ENCODE peak calls at places on chromosomes 1 and 21, in six cellular contexts. E is IMR-90, H is H9, Y is neuronal stem cell, N is trophoblast cell, J is H1. P is an unnamed sample.

GRCh38 chr1:115469703-115470476 is 131.8 kb upstream of the NGF start:
- DNase-seq in H (peak), J (peak), E (peak), Y (peak), N (peak), P (peak)

GRCh38 chr21:15222711-15223110 is 157.9 kb upstream of the NRIP1 start:
- DNase-seq in E (no peak), H (no peak), Y (no peak), N (no peak), J (no peak), P (peak)

GRCh38 chr21:34320006-34320405 is 43.8 kb upstream of the KCNE2 start:
- DNase-seq in E (no peak), N (peak), H (no peak), J (no peak), Y (no peak), P (no peak)

GRCh38 chr1:229271448-229272120 is 673 bp downstream of the RAB4A start:
- DNase-seq in J (no peak), E (peak), Y (peak), H (no peak), N (peak), P (peak)

GRCh38 chr1:117606608-117607261 is 887 bp downstream of the TENT5C start:
- DNase-seq in E (peak), J (peak), N (peak), Y (peak), H (peak), P (peak)

GRCh38 chr1:11039351-11040104 is 7.5 kb downstream of the MASP2 start:
- DNase-seq in Y (no peak), E (no peak), J (no peak), N (no peak), H (no peak), P (no peak)

GRCh38 chr21:25369524-25370300 is 237.6 kb downstream of the MRPL39 start:
- DNase-seq in H (no peak), N (no peak), J (no peak), E (peak), Y (no peak), P (no peak)

GRCh38 chr1:154861607-154862094 is 8.4 kb downstream of the KCNN3 start:
- DNase-seq in N (no peak), E (peak), J (no peak), H (no peak), Y (no peak), P (peak)

GRCh38 chr1:228265167-228265566 is 57.3 kb downstream of the OBSCN start:
- DNase-seq in J (no peak), E (peak), Y (no peak), N (no peak), H (no peak), P (no peak)

GRCh38 chr1:113488576-113489177 is 98.4 kb downstream of the MAGI3 start:
- DNase-seq in Y (no peak), J (peak), N (no peak), E (no peak), H (peak), P (no peak)

GRCh38 chr1:45521413-45522323 is at the start of gene PRDX1:
- DNase-seq in E (peak), N (peak), Y (peak), H (peak), J (peak), P (peak)

GRCh38 chr21:17775431-17776126 is 43.6 kb downstream of the C21orf91 start:
- DNase-seq in H (no peak), E (no peak), Y (no peak), J (no peak), N (no peak), P (no peak)

GRCh38 chr1:193654951-193655705 is 468.7 kb upstream of the B3GALT2 start:
- DNase-seq in H (no peak), E (peak), Y (no peak), J (no peak), N (no peak), P (no peak)

GRCh38 chr1:56180806-56181205 is 398.6 kb downstream of the PLPP3 start:
- DNase-seq in Y (no peak), N (no peak), H (no peak), J (no peak), E (peak), P (peak)

GRCh38 chr1:81703352-81703735 is 97.4 kb upstream of the ADGRL2 start:
- DNase-seq in E (peak), Y (no peak), J (no peak), H (no peak), N (no peak), P (peak)

GRCh38 chr1:67555487-67556296 is 125.5 kb upstream of the SERBP1 start:
- DNase-seq in N (peak), J (no peak), Y (no peak), E (no peak), H (peak), P (no peak)

GRCh38 chr1:171716620-171717019 is 25.2 kb downstream of the VAMP4 start:
- DNase-seq in N (no peak), H (no peak), Y (no peak), J (no peak), E (peak), P (peak)

GRCh38 chr1:58883037-58883887 is 99.4 kb upstream of the JUN start:
- DNase-seq in H (no peak), N (peak), E (peak), Y (no peak), J (no peak), P (peak)

GRCh38 chr1:172976222-172977041 is 74.3 kb downstream of the TNFSF18 start:
- DNase-seq in N (no peak), H (no peak), E (peak), Y (no peak), J (no peak), P (peak)

GRCh38 chr1:46747683-46748288 is 28.9 kb upstream of the EFCAB14 start:
- DNase-seq in E (peak), H (peak), J (peak), Y (peak), N (peak), P (peak)

GRCh38 chr1:208437416-208437815 is 193.2 kb upstream of the PLXNA2 start:
- DNase-seq in N (no peak), E (peak), J (no peak), Y (no peak), H (no peak), P (peak)

GRCh38 chr1:1958071-1958541 is 39.0 kb upstream of the TMEM52 start:
- DNase-seq in H (no peak), J (no peak), Y (no peak), N (no peak), E (no peak), P (no peak)

GRCh38 chr1:183239220-183239742 is 53.2 kb downstream of the LAMC2 start:
- DNase-seq in J (no peak), N (peak), Y (no peak), H (no peak), E (no peak), P (no peak)

GRCh38 chr1:24198766-24199165 is 11.7 kb upstream of the IFNLR1 start:
- DNase-seq in Y (no peak), E (no peak), N (no peak), H (no peak), J (no peak), P (no peak)

GRCh38 chr1:20150969-20151368 is 11.8 kb downstream of the PLA2G2F start:
- DNase-seq in H (no peak), Y (no peak), N (no peak), E (no peak), J (no peak), P (no peak)

GRCh38 chr1:64340361-64340760 is 129.6 kb upstream of the CACHD1 start:
- DNase-seq in N (no peak), Y (no peak), E (no peak), H (no peak), J (no peak), P (no peak)

GRCh38 chr21:33217168-33217567 is 12.6 kb upstream of the IFNAR2 start:
- DNase-seq in E (no peak), J (no peak), H (no peak), Y (no peak), N (no peak), P (no peak)

GRCh38 chr1:52634111-52634510 is 1.1 kb downstream of the SHISAL2A start:
- DNase-seq in H (no peak), E (no peak), Y (no peak), J (no peak), N (no peak), P (no peak)

GRCh38 chr1:95041491-95042165 is 31.1 kb downstream of the ALG14 start:
- DNase-seq in E (peak), J (no peak), Y (peak), H (no peak), N (peak), P (peak)

GRCh38 chr21:38119793-38120192 is 137.0 kb upstream of the KCNJ15 start:
- DNase-seq in E (no peak), H (no peak), J (no peak), N (no peak), Y (no peak), P (no peak)

GRCh38 chr21:38112219-38112789 is 144.5 kb upstream of the KCNJ15 start:
- DNase-seq in E (no peak), Y (no peak), J (no peak), N (no peak), H (no peak), P (no peak)

GRCh38 chr21:38115870-38116269 is 140.9 kb upstream of the KCNJ15 start:
- DNase-seq in E (no peak), J (no peak), N (no peak), Y (no peak), H (no peak), P (no peak)

GRCh38 chr21:38114717-38115333 is 142.0 kb upstream of the KCNJ15 start:
- DNase-seq in E (no peak), H (no peak), N (no peak), Y (no peak), J (no peak), P (no peak)
- H3K23ac ChIP-seq in E (no peak), H (no peak), N (no peak), Y (no peak), J (no peak), P (no peak)

DNA sequence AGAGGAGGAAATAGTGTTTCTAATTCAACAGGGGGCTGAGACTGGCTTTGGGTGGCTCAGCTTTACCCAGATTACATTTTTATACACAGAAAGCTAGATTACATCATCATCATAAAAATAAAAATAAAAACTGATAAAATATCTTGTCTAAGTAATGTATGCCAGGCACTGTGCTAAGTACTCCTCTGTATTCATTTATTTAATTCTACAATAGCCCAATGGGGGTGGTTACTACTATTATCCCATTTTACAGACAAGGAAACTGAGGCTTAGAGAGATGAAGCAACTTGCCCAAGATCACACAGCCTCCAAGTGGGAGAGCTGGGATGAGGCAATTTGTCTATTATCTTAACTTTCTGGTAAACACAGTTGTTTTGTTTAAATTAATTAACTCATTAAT is 62.3 kb upstream of the ECE1 start:
- DNase-seq in H (no peak), E (no peak), Y (no peak), N (no peak), J (no peak), P (no peak)
- H3K14ac ChIP-seq in H (no peak), E (no peak), Y (no peak), N (no peak), J (no peak), P (no peak)

GRCh38 chr1:112395832-112396667 is at the start of gene CTTNBP2NL:
- DNase-seq in N (peak), Y (peak), E (peak), H (peak), J (peak), P (peak)
- H2AK5ac ChIP-seq in N (peak), Y (peak), E (peak), H (no peak), J (peak), P (peak)

DNA sequence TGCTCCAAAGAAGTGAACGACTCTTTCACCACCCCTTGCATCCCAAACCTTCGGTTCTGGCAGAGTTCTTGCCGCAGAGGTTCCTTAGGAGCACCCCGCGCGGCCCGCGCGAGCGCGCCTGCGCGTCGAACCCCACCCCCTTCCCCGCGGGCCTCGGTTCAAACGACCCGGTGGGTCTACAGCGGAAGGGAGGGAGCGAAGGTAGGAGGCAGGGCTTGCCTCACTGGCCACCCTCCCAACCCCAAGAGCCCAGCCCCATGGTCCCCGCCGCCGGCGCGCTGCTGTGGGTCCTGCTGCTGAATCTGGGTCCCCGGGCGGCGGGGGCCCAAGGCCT is at the start of gene C1orf56:
- DNase-seq in N (peak), J (peak), H (peak), Y (peak), E (peak), P (peak)
- H3K23ac ChIP-seq in N (no peak), J (no peak), H (no peak), Y (peak), E (peak), P (no peak)

DNA sequence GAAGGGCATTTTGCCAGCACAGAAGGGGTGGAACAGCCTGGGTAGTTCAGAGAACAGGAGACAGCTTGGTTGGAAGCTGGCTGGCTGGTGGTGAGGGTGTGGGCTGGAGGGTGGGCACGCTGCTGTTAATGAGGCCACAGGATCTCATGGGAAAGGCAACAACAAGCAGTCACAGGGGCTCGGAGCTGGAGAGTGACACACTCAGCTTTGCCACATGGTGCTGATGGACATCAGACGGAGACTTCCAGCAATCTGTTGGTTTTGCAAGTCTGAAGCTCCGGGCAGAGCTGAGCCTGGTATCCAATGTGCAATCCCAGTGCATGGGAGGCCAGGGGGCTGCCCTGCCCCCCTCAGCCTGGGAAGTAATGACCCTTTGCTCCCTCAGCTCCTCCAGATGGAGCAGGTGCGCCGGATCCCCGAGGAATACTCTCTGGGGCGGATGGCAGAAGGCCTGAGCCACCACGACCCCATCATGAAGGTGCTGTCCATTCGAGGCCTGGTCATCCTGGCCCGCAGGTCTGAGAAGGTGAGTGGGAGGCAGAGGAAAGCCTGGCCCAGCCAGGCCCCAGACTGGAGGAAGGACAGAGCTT is 15.6 kb upstream of the TTC4 start:
- DNase-seq in Y (no peak), J (no peak), H (no peak), E (no peak), N (no peak), P (no peak)
- H3K14ac ChIP-seq in Y (no peak), J (no peak), H (no peak), E (no peak), N (no peak), P (no peak)

GRCh38 chr1:31644560-31645273 is at the start of gene PEF1:
- DNase-seq in E (peak), H (peak), J (peak), N (peak), Y (peak), P (peak)
- H2AK5ac ChIP-seq in E (peak), H (no peak), J (peak), N (peak), Y (no peak), P (no peak)

GRCh38 chr1:204108312-204109141 is 35.6 kb downstream of the SOX13 start:
- DNase-seq in E (no peak), Y (peak), N (no peak), J (peak), H (peak), P (no peak)
- H3K23ac ChIP-seq in E (no peak), Y (no peak), N (no peak), J (no peak), H (no peak), P (no peak)

P was measured in mesenchymal stem cell.